ENCODE peak calls at places on chromosomes 3 and 15, in four cellular contexts. B, P, J and R are unnamed samples.
A peak's percentile ranks its signal among the peaks of the same experiment; 100 is the strongest.

GRCh38 chr15:31814082-31814481 is 216.2 kb upstream of the CHRNA7 start:
- DNase-seq in B (no peak), P (no peak), J (no peak), R (no peak)

GRCh38 chr3:144737281-144737680 is 765.7 kb downstream of the DIPK2A start:
- DNase-seq in B (no peak), P (no peak), J (no peak), R (no peak)

GRCh38 chr15:66566963-66567531 is 1.2 kb upstream of the LCTL start:
- DNase-seq in B (peak; percentile 37), P (peak; percentile 76), J (peak; percentile 91), R (peak; percentile 77)

GRCh38 chr15:52491460-52491859 is 37.2 kb downstream of the MYO5A start:
- DNase-seq in B (no peak), P (no peak), J (no peak), R (no peak)

GRCh38 chr3:50588759-50589433 is 19.6 kb downstream of the HEMK1 start:
- DNase-seq in B (no peak), P (peak; percentile 41), J (no peak), R (no peak)

GRCh38 chr3:43644443-43644842 is 22.6 kb upstream of the ANO10 start:
- DNase-seq in B (peak; percentile 42), P (no peak), J (no peak), R (no peak)

GRCh38 chr3:120394343-120394742 is 45.2 kb upstream of the LRRC58 start:
- DNase-seq in B (no peak), P (no peak), J (no peak), R (peak; percentile 18)

GRCh38 chr3:151468284-151468917 is 7.5 kb upstream of the IGSF10 start:
- DNase-seq in B (peak; percentile 40), P (peak; percentile 62), J (peak; percentile 65), R (peak; percentile 69)

GRCh38 chr3:171458857-171459129 is 1.4 kb downstream of the TNIK start:
- DNase-seq in B (no peak), P (no peak), J (peak; percentile 56), R (no peak)

GRCh38 chr3:66644549-66644948 is 143.7 kb upstream of the LRIG1 start:
- DNase-seq in B (no peak), P (no peak), J (no peak), R (no peak)

GRCh38 chr15:69857686-69858391 is 239.9 kb downstream of the TLE3 start:
- DNase-seq in B (no peak), P (no peak), J (no peak), R (peak; percentile 22)

GRCh38 chr3:156792114-156792513 is 34.0 kb upstream of the LEKR1 start:
- DNase-seq in B (no peak), P (no peak), J (no peak), R (no peak)
- H2AFZ ChIP-seq in B (no peak overlapping the region), P (no peak overlapping the region), J (no peak overlapping the region), R (no peak overlapping the region)

GRCh38 chr3:13717222-13717573 is 162.7 kb downstream of the WNT7A start:
- DNase-seq in B (no peak), P (no peak), J (no peak), R (no peak)

GRCh38 chr3:13715961-13716360 is 163.9 kb downstream of the WNT7A start:
- DNase-seq in B (no peak), P (no peak), J (peak; percentile 6), R (no peak)

GRCh38 chr3:13718000-13718399 is 161.9 kb downstream of the WNT7A start:
- DNase-seq in B (no peak), P (no peak), J (peak; percentile 12), R (no peak)

GRCh38 chr3:13715167-13715954 is 164.5 kb downstream of the WNT7A start:
- DNase-seq in B (no peak), P (no peak), J (peak; percentile 8), R (no peak)

DNA sequence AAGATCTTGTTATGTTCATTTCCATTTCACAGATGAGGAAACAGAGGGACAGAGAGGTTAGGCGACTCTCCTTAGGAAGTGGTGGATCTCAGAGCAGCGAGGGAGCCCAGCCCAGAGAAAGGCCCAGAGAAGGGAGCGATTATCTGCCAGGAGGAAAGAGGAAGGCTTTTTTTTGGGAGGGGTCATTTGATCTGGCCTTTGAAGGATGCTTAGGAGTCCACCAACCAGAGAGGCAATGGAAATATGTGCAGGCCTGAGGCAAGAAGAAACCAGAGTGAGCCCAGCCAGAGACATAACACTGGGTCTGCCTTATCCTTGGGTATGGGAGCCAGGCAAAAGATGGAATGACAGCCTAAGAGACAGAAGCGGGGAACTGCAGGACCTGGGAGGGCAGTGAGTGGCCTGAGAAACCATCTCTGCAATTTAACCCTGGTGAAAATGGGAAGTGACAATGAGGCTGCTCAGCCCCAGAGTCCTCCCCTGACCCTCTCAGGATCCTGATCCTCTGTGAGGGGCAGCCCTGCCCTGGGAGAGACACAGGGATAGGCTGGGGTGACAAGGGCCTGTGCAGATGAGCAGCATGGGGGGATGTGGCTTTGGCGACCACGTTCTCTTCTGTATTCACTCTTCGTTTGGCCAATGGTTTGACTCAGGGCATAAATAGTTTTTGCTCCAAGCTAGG is 163.2 kb downstream of the WNT7A start:
- DNase-seq in B (no peak), P (no peak), J (peak; percentile 13), R (no peak)
- H2AFZ ChIP-seq in B (no peak overlapping the region), P (no peak overlapping the region), J (no peak overlapping the region), R (no peak overlapping the region)

DNA sequence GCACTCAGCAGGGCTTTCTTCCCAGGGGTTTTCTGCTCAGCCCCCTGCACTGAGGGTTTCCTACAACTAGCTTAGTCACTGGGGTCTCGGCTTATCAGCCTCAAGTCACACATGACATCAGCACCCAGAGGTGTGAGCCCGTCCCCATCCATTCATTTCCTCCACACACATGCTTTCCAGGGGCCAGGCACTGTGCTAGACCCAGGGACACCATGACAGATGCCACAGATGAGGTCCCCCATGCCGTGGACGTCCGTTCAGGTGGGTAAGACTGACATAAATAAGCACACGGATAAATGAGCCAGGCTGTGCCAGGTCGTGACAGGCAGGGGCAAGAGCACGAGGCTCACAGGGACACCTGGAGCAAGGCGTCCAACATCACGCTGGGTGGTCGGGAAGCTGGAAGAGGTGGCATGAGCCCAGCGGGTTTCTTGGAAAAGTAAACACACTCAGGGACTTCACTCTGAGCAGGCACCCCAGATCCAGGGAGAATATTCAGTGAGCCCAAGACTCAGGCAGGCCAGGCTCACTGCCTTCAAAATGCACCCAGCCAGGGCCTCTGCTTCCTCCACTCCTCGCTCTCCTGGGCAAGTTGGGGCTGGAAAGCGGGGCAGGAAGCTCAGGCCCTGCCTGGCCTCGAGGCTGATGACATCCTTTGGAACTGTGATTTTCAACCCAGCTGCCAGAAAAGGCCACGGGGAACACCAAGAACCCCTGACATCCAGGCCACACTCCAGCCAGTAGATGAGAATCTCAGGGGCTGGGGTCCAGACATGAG is 139.3 kb downstream of the CHSY1 start:
- DNase-seq in B (no peak), P (no peak), J (peak; percentile 22), R (no peak)
- H2AFZ ChIP-seq in B (no peak overlapping the region), P (peak overlapping the region; percentile 44), J (no peak overlapping the region), R (no peak overlapping the region)

DNA sequence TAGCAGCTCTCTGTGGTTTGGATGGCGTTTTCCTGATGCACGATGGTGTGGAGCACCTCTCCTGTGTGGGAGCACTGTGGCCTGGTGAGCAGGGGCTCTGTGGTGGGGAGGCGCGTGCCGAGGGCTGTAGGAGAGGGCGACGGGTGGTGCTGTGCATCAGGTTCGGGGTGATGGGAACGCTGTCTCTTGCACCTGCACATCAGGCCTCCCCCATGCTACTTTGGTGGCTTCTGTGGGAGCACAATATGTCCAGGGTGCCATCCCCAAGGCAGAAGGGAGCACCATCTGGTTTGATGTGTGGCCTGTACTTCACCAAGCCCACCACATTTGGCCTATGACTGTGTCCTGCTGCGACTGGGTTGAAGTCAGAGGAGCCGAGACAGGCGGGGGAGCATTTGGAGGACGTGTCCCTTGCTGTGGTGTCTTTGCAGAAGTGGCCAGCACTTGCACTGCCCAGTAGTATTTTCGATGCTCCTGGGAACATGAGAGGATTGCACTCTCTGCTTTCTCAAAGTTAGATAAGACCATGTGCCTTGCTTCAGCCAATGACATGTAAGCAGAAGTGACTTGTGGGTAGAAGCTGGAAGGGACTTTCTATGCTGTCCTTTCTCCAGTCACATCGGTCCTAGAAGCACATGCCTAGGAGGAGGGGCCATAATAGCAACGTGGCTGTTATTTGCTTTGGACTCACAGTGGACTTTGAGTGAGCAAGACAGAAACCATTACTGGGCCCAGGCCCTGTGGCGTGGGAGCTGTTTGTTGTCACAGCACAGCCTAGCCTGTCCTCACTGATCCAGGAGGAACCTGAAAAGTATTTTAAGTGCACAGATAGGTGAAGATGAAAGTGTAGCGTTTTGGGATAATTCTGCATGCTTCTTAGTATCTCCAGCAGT is 72.1 kb downstream of the APBA2 start:
- DNase-seq in B (no peak), P (no peak), J (no peak), R (no peak)
- H2AFZ ChIP-seq in B (no peak overlapping the region), P (no peak overlapping the region), J (no peak overlapping the region), R (no peak overlapping the region)

GRCh38 chr3:187725218-187725617 is 20.1 kb downstream of the BCL6 start:
- DNase-seq in B (no peak), P (no peak), J (no peak), R (no peak)
- H2AFZ ChIP-seq in B (no peak overlapping the region), P (no peak overlapping the region), J (no peak overlapping the region), R (no peak overlapping the region)